ENCODE peak calls at places on chromosomes 1 and 21, in five cellular contexts. One of them, this sample, is unnamed.

GRCh38 chr1:82000221-82000620 is 199.5 kb downstream of the ADGRL2 start:
- DNase-seq in GM12878: no peak
- DNase-seq in NT2/D1: no peak
- DNase-seq in HepG2: no peak
- DNase-seq in H1: no peak
- DNase-seq in this sample: no peak

GRCh38 chr1:2986549-2987305 is 34.5 kb upstream of the ACTRT2 start:
- DNase-seq in GM12878: no peak
- DNase-seq in HepG2: no peak
- DNase-seq in NT2/D1: no peak
- DNase-seq in H1: no peak
- DNase-seq in this sample: no peak

GRCh38 chr1:40872266-40872665 is 10.1 kb upstream of the CITED4 start:
- DNase-seq in NT2/D1: no peak
- DNase-seq in HepG2: no peak
- DNase-seq in H1: no peak
- DNase-seq in GM12878: no peak
- DNase-seq in this sample: no peak

GRCh38 chr1:47231314-47232186 is 475 bp downstream of the TAL1 start:
- DNase-seq in NT2/D1: no peak
- DNase-seq in GM12878: peak
- DNase-seq in H1: no peak
- DNase-seq in HepG2: no peak
- DNase-seq in this sample: no peak

GRCh38 chr1:177936016-177936415 is 33.8 kb downstream of the SEC16B start:
- DNase-seq in H1: no peak
- DNase-seq in HepG2: no peak
- DNase-seq in NT2/D1: no peak
- DNase-seq in GM12878: no peak
- DNase-seq in this sample: no peak

GRCh38 chr1:11790880-11791715 is 14.7 kb downstream of the MTHFR start:
- DNase-seq in NT2/D1: no peak
- DNase-seq in GM12878: no peak
- DNase-seq in HepG2: no peak
- DNase-seq in H1: no peak
- DNase-seq in this sample: no peak

GRCh38 chr1:35452086-35452485 is 105.1 kb downstream of the KIAA0319L start:
- DNase-seq in NT2/D1: no peak
- DNase-seq in HepG2: no peak
- DNase-seq in GM12878: no peak
- DNase-seq in H1: no peak
- DNase-seq in this sample: no peak

GRCh38 chr21:41365377-41366107 is 3.7 kb downstream of the MX2 start:
- DNase-seq in GM12878: no peak
- DNase-seq in NT2/D1: no peak
- DNase-seq in HepG2: no peak
- DNase-seq in H1: no peak
- DNase-seq in this sample: no peak

GRCh38 chr1:14597343-14598006 is 1.0 kb upstream of the KAZN start:
- DNase-seq in HepG2: no peak
- DNase-seq in NT2/D1: no peak
- DNase-seq in H1: no peak
- DNase-seq in GM12878: no peak
- DNase-seq in this sample: no peak

GRCh38 chr1:159999204-159999603 is 32.6 kb downstream of the PIGM start:
- DNase-seq in GM12878: no peak
- DNase-seq in HepG2: no peak
- DNase-seq in H1: no peak
- DNase-seq in NT2/D1: no peak
- DNase-seq in this sample: no peak

GRCh38 chr21:25887166-25887565 is 152.4 kb downstream of the GABPA start:
- DNase-seq in H1: no peak
- DNase-seq in GM12878: no peak
- DNase-seq in NT2/D1: no peak
- DNase-seq in HepG2: no peak
- DNase-seq in this sample: no peak
- TF ChIP-seq SUZ12 in H1: no peak
- TF ChIP-seq SUZ12 in GM12878: no peak
- TF ChIP-seq SUZ12 in NT2/D1: no peak
- TF ChIP-seq SUZ12 in HepG2: no peak
- TF ChIP-seq SUZ12 in this sample: no peak

GRCh38 chr1:246651012-246651411 is 73.2 kb upstream of the SCCPDH start:
- DNase-seq in GM12878: no peak
- DNase-seq in NT2/D1: no peak
- DNase-seq in H1: no peak
- DNase-seq in HepG2: no peak
- DNase-seq in this sample: no peak
- TF ChIP-seq SUZ12 in GM12878: no peak
- TF ChIP-seq SUZ12 in NT2/D1: no peak
- TF ChIP-seq SUZ12 in H1: no peak
- TF ChIP-seq SUZ12 in HepG2: no peak
- TF ChIP-seq SUZ12 in this sample: no peak

DNA sequence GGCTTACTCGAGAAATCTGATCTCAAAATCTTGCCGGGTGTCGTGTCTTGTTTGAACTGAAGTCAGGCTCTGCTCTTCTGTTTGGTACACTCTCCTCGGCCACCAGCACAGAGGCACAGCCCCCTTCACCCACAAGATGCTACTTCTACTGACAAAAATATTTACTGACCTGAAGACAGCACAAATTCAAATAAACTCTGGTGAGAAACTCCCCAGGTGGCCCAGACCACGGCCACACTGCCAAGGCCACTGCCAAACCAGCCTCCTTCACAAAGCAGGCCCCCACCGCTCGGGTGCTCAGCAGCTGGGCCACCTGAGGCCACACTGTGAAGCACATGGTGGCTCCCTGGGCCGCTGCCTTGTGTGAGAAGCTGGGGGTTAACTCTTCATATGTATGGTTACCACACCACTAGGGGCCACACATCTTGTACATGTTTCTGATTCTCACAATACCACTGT is 80.6 kb downstream of the TGFBR3 start:
- DNase-seq in HepG2: no peak
- DNase-seq in GM12878: no peak
- DNase-seq in NT2/D1: no peak
- DNase-seq in H1: no peak
- DNase-seq in this sample: no peak
- TF ChIP-seq SUZ12 in HepG2: no peak
- TF ChIP-seq SUZ12 in GM12878: no peak
- TF ChIP-seq SUZ12 in NT2/D1: no peak
- TF ChIP-seq SUZ12 in H1: no peak
- TF ChIP-seq SUZ12 in this sample: no peak

GRCh38 chr1:200038645-200038986 is 11.1 kb downstream of the NR5A2 start:
- DNase-seq in NT2/D1: peak
- DNase-seq in GM12878: no peak
- DNase-seq in HepG2: no peak
- DNase-seq in H1: peak
- DNase-seq in this sample: no peak
- TF ChIP-seq SUZ12 in NT2/D1: no peak
- TF ChIP-seq SUZ12 in GM12878: no peak
- TF ChIP-seq SUZ12 in HepG2: no peak
- TF ChIP-seq SUZ12 in H1: no peak
- TF ChIP-seq SUZ12 in this sample: no peak

GRCh38 chr1:110214454-110215404 is 4.6 kb downstream of the KCNC4 start:
- DNase-seq in GM12878: no peak
- DNase-seq in H1: no peak
- DNase-seq in NT2/D1: no peak
- DNase-seq in HepG2: peak
- DNase-seq in this sample: no peak
- TF ChIP-seq SUZ12 in GM12878: no peak
- TF ChIP-seq SUZ12 in H1: no peak
- TF ChIP-seq SUZ12 in NT2/D1: no peak
- TF ChIP-seq SUZ12 in HepG2: no peak
- TF ChIP-seq SUZ12 in this sample: no peak

GRCh38 chr1:203072911-203073310 is 12.9 kb downstream of the MYOG start:
- DNase-seq in H1: no peak
- DNase-seq in HepG2: no peak
- DNase-seq in NT2/D1: no peak
- DNase-seq in GM12878: no peak
- DNase-seq in this sample: no peak
- TF ChIP-seq SUZ12 in H1: no peak
- TF ChIP-seq SUZ12 in HepG2: no peak
- TF ChIP-seq SUZ12 in NT2/D1: no peak
- TF ChIP-seq SUZ12 in GM12878: no peak
- TF ChIP-seq SUZ12 in this sample: no peak

This sample was measured in HEK293T.